ENCODE peak calls at places on chromosomes 16 and 17, in six cellular contexts. M is neuronal stem cell, W is H1, E is mesendoderm, C is trophoblast cell, D is IMR-90. O is an unnamed sample.

GRCh38 chr16:2005646-2006045 is 4.0 kb downstream of the ZNF598 start:
- DNase-seq in M (no peak), D (no peak), C (no peak), E (no peak), W (no peak), O (no peak)

GRCh38 chr16:30780021-30780420 is 7.0 kb downstream of the ZNF629 start:
- DNase-seq in M (no peak), W (no peak), C (no peak), E (no peak), D (no peak), O (no peak)

GRCh38 chr17:34291721-34292348 is 6.3 kb downstream of the CCL11 start:
- DNase-seq in E (no peak), C (peak), D (no peak), M (no peak), W (no peak), O (no peak)

GRCh38 chr17:4919511-4920047 is 12.5 kb upstream of the GP1BA start:
- DNase-seq in E (peak), W (no peak), C (no peak), M (no peak), D (no peak), O (peak)

GRCh38 chr16:4142268-4142667 is 26.0 kb upstream of the ADCY9 start:
- DNase-seq in C (no peak), D (no peak), M (no peak), E (no peak), W (no peak), O (no peak)

GRCh38 chr16:53434436-53435065 is at the start of gene RBL2:
- DNase-seq in M (peak), D (peak), W (no peak), E (peak), C (peak), O (peak)

GRCh38 chr17:47715669-47716325 is 17.2 kb upstream of the TBX21 start:
- DNase-seq in M (no peak), E (no peak), D (no peak), W (no peak), C (no peak), O (no peak)

GRCh38 chr16:85738878-85739715 is 11.8 kb downstream of the C16orf74 start:
- DNase-seq in M (no peak), D (no peak), W (no peak), E (no peak), C (peak), O (no peak)

GRCh38 chr16:69106491-69107291 is 1.2 kb downstream of the HAS3 start:
- DNase-seq in W (no peak), E (peak), D (no peak), M (peak), C (no peak), O (peak)

GRCh38 chr16:81633147-81633619 is 145.9 kb upstream of the PLCG2 start:
- DNase-seq in E (peak), D (no peak), W (no peak), C (no peak), M (no peak), O (no peak)

DNA sequence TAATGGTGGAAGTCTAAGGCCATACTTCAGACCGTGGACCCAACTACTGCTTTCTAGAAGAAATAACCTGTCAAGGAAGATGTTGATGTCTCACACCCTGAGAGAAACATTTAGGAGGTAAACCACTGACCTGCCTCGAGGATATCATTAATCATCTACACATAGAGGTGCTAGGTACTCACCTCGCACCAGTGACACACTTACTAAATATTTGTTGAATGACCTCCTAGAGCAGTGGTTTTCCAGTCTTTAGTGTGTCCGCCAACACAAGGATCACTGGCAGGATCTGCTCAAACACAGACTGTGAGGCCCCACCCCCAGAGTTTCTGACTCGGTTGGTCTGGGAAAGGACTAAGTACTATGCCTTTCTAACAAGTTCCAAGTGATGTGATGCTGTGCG is 197.4 kb upstream of the CACNG5 start:
- DNase-seq in M (no peak), C (peak), E (no peak), D (no peak), W (no peak), O (no peak)
- H3K23ac ChIP-seq in M (no peak), C (no peak), E (no peak), D (no peak), W (no peak), O (no peak)

DNA sequence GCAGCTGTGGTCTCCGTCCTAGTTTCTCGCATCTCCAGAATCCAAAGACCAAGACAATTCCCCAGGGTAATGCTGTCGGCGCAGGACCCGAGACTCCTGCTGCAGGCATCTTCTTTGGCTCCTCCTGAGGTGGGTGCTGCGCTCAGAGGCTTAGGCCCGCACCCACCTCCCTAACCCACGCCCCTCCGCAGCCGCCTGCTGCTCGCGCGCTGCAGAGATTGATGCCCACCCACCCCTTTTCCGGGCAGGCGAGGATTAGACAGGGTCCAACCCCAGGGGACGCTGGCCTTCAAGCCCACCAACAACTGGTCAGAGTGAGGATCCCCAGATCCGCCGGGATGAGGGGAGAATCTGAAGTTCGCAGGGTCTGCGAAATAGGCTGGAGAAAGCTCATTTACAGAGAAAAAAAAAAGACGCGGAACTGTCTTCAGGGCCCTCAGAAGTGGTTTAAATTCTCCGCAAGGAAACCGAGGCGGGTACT is 27.9 kb downstream of the SLFN11 start:
- DNase-seq in W (no peak), E (no peak), M (peak), C (no peak), D (no peak), O (no peak)
- H3K4me3 ChIP-seq in W (peak), E (peak), M (no peak), C (no peak), D (no peak), O (peak)

DNA sequence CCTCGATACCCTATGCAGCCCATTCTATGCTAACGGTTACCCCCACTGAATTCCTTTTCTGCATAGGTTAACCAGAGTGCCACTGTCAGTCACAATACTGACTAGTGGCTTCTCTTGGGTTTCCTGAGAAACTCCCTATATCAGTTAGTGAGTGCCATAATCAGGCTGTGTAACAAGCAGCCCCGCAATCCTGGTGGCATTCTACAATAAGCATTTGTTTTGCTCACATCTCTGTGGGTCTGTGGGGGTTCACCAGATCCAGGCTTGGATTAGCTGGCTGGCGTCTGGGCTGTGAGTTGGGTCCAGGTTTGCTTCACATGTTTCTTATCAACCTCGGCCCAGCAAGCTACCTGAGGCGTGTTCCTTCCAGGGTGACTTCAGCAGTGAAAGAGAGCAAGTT is 42.4 kb downstream of the TMEM235 start:
- DNase-seq in E (no peak), C (no peak), W (no peak), M (no peak), D (no peak), O (no peak)
- H3K23ac ChIP-seq in E (no peak), C (no peak), W (no peak), M (no peak), D (no peak), O (no peak)

GRCh38 chr16:82633964-82634600 is 7.3 kb downstream of the CDH13 start:
- DNase-seq in M (no peak), W (no peak), E (peak), C (no peak), D (peak), O (peak)
- H3K4me3 ChIP-seq in M (no peak), W (no peak), E (no peak), C (no peak), D (no peak), O (no peak)

GRCh38 chr17:8164815-8165131 is 2.0 kb upstream of the VAMP2 start:
- DNase-seq in E (no peak), C (no peak), W (no peak), D (no peak), M (no peak), O (no peak)

GRCh38 chr17:8163978-8164814 is 1.4 kb upstream of the VAMP2 start:
- DNase-seq in D (peak), E (peak), C (no peak), M (no peak), W (no peak), O (peak)

GRCh38 chr17:8162232-8162996 is at the start of gene VAMP2:
- DNase-seq in M (no peak), W (no peak), D (peak), C (peak), E (peak), O (peak)

GRCh38 chr17:8161289-8162231 is 1.2 kb downstream of the VAMP2 start:
- DNase-seq in D (no peak), E (no peak), M (no peak), W (no peak), C (no peak), O (no peak)

GRCh38 chr17:8162997-8163977 is 539 bp upstream of the VAMP2 start:
- DNase-seq in C (peak), E (peak), W (peak), D (no peak), M (no peak), O (peak)
- H3K23ac ChIP-seq in C (no peak), E (peak), W (no peak), D (peak), M (peak), O (no peak)

DNA sequence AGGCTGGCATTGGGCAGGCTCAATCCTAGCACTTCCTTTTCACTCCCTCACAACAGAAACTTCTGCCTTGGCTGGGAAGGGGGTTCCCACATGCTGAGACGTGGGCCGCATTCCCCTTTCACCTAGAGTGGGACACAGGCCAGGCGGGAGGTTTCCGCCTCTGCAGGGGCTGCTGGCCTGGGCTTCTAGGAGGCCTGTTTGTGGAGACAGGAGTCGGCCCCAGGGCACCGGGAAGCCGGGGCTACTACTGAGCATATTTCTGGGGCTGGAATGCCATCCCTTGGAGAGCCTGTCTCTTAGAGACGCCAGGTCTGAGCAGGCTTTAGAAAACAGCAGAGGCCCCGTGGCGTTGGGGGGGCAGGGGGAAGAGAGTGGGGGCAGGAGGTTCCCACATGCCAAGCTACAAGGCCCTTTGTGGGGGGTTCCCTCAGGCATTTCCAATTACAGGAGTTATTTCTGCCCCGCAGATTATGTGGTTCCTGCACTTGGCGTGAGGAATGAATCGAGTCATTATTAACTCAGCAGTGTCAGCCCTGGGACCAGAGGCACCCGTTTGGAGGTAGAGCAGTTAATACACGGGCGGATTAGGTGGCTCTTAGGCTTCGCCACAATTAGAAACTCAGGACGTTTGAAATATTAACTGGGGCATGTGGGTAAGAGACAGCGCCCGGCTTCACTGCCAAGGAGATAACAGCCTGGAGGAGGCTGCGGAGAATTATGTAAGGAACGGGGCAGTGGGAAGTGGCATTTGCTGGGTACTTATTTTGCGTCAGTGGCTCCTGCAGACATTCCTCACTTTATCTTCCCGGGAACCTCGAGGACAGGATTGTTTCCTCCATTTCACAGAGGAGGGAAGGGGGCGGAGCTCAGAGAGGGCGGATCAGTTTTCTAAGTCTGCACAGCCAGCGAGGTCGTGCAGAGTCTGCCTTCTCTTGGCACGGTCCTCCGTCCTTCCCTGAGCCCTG is 162.5 kb downstream of the MAF start:
- DNase-seq in W (no peak), E (peak), C (no peak), M (peak), D (no peak), O (no peak)
- H3K4me3 ChIP-seq in W (no peak), E (no peak), C (no peak), M (no peak), D (no peak), O (no peak)

DNA sequence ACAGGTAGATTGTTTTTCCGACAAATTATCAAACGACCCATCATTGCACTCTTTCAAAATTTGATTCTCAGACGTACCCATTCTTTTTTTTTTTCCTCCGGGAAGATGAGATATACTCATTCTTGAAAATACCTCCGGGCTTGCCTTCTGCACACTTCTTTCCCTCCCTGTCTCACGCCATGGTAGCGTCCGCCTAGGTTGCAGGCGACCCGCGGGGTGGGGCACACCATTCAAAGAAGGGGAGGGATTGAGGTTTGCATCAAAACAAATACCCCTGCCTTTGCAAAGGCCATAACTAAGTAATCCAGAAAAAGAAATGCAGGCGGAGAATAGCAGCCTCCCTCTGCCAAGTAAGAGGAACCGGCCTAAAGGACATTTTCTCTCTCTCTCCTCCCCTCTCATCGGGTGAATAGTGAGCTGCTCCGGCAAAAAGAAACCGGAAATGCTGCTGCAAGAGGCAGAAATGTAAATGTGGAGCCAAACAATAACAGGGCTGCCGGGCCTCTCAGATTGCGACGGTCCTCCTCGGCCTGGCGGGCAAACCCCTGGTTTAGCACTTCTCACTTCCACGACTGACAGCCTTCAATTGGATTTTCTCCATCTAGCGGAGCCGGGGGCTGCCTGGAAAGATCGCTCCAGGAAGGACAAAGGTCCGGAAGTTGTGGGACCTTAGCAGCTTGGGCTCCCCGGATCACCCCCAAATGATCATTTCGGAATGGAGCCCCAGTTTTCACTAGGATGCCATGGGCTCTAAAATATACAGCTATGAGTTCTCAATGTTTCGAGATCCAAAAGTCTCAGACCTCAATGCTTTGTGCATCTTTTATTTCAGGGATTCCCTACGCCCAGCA is 844 bp downstream of the TP53 start:
- DNase-seq in C (peak), D (peak), M (peak), E (peak), W (no peak), O (peak)
- H3K23ac ChIP-seq in C (no peak), D (peak), M (no peak), E (no peak), W (no peak), O (peak)

GRCh38 chr16:56606688-56607618 is 1.4 kb upstream of the MT2A start:
- DNase-seq in D (peak), E (peak), C (peak), M (no peak), W (no peak), O (peak)
- H3K4me3 ChIP-seq in D (peak), E (no peak), C (no peak), M (no peak), W (no peak), O (no peak)